ENCODE peak calls at places on chromosomes 6 and 20, in nine cellular contexts. L, K, S, R, O, Y, Z, I and H are unnamed samples.

GRCh38 chr6:169592558-169592957 is 109.3 kb downstream of the WDR27 start:
- DNase-seq in R (no peak), I (no peak), Z (no peak), O (no peak), Y (peak; percentile 50), S (no peak), L (no peak), K (peak; percentile 27), H (no peak)

GRCh38 chr20:6468751-6469150 is 298.7 kb upstream of the BMP2 start:
- DNase-seq in O (no peak), R (no peak), I (no peak), L (no peak), Y (no peak), Z (no peak), S (no peak), K (no peak), H (no peak)

GRCh38 chr6:7085911-7086310 is 21.9 kb upstream of the RREB1 start:
- DNase-seq in K (peak; percentile 25), Z (no peak), L (no peak), R (no peak), I (no peak), O (no peak), S (no peak), Y (peak; percentile 13), H (no peak)

GRCh38 chr6:36312854-36313627 is 23.6 kb downstream of the BNIP5 start:
- DNase-seq in K (no peak), Z (no peak), I (no peak), L (no peak), O (no peak), S (no peak), Y (no peak), R (no peak), H (peak; percentile 50)

GRCh38 chr20:35257175-35257909 is 20.6 kb downstream of the MMP24OS start:
- DNase-seq in K (no peak), Y (no peak), O (no peak), Z (no peak), I (no peak), L (no peak), R (no peak), S (no peak), H (no peak)

GRCh38 chr6:159107451-159108260 is 61.5 kb upstream of the FNDC1 start:
- DNase-seq in L (no peak), Y (no peak), R (no peak), O (peak; percentile 80), S (peak; percentile 55), I (no peak), Z (no peak), K (no peak), H (no peak)

GRCh38 chr6:28597924-28598323 is 72.2 kb downstream of the GPX5 start:
- DNase-seq in S (no peak), Z (no peak), K (no peak), R (no peak), O (no peak), L (no peak), Y (no peak), I (no peak), H (no peak)

GRCh38 chr6:56532766-56533551 is 109.7 kb downstream of the DST start:
- DNase-seq in S (no peak), O (no peak), Z (no peak), I (no peak), L (no peak), K (no peak), Y (no peak), R (no peak), H (no peak)

GRCh38 chr6:18406955-18407738 is 20.0 kb downstream of the RNF144B start:
- DNase-seq in O (no peak), L (no peak), I (no peak), Z (no peak), R (no peak), K (no peak), S (no peak), Y (no peak), H (no peak)